ENCODE peak calls at places on chromosomes 6 and 20, in seven cellular contexts. M is HFFc6, N is osteocyte, L is HFF-Myc, Z is heart left ventricle, H is fibroblast of lung, S is dorsolateral prefrontal cortex. Q is an unnamed sample.

GRCh38 chr6:40315055-40315454 is 272.1 kb downstream of the LRFN2 start:
- DNase-seq in M (no peak), N (no peak), L (no peak), Z (no peak), H (no peak), S (no peak), Q (no peak)

GRCh38 chr20:12171927-12172581 is 254.4 kb downstream of the BTBD3 start:
- DNase-seq in M (no peak), N (no peak), L (no peak), Z (peak; percentile 13), H (peak; percentile 89), S (no peak), Q (no peak)

GRCh38 chr6:143333749-143334520 is 116.6 kb downstream of the ADAT2 start:
- DNase-seq in M (no peak), N (no peak), L (no peak), Z (no peak), H (no peak), S (no peak), Q (no peak)

GRCh38 chr6:30206799-30207618 is 6.2 kb downstream of the TRIM26 start:
- DNase-seq in M (peak; percentile 20), N (no peak), L (peak; percentile 52), Z (no peak), H (peak; percentile 31), S (no peak), Q (peak; percentile 36)

GRCh38 chr20:63328026-63328700 is 33.0 kb downstream of the CHRNA4 start:
- DNase-seq in M (no peak), N (no peak), L (no peak), Z (no peak), H (no peak), S (no peak), Q (no peak)

GRCh38 chr20:37262516-37262915 is 902 bp upstream of the GHRH start:
- DNase-seq in M (no peak), N (no peak), L (no peak), Z (no peak), H (no peak), S (no peak), Q (no peak)

GRCh38 chr6:161319231-161319630 is 45.4 kb upstream of the AGPAT4 start:
- DNase-seq in M (no peak), N (no peak), L (no peak), Z (no peak), H (no peak), S (peak; percentile 82), Q (no peak)

GRCh38 chr6:138691595-138692057 is 81.9 kb upstream of the CCDC28A start:
- DNase-seq in M (peak; percentile 56), N (no peak), L (no peak), Z (no peak), H (peak; percentile 78), S (no peak), Q (peak; percentile 8)

GRCh38 chr20:48822879-48823385 is 4.9 kb downstream of the PREX1 start:
- DNase-seq in M (no peak), N (no peak), L (no peak), Z (no peak), H (no peak), S (no peak), Q (no peak)

GRCh38 chr20:59145926-59146800 is 17.5 kb upstream of the ZNF831 start:
- DNase-seq in M (no peak), N (no peak), L (no peak), Z (no peak), H (no peak), S (no peak), Q (no peak)

GRCh38 chr6:168160506-168161370 is 81.7 kb upstream of the FRMD1 start:
- DNase-seq in M (no peak), N (peak; percentile 73), L (no peak), Z (no peak), H (no peak), S (no peak), Q (no peak)
- TF ChIP-seq CTCF in M (no peak), N (no peak), L (no peak), Z (no peak), H (no peak), S (no peak), Q (no peak)

DNA sequence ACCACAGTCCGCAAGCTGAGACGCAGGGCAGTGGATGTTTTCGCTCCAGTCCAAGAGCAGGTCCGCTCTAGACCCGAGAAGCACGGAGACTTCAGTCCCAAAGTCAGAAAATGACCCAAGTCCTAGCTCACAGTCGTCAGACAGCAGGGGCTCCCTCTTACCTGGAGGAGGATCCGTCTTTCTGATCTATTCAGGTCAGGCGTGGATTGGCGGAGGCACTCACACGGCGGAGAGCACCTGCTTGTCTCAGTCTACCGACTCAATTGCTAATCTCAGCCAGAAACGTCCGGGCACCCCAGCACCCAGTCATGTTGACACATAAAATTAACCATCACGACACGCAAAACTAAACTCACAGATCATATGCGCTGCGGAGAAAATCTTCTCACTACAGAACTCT is 285.3 kb upstream of the CDH4 start:
- DNase-seq in M (no peak), N (no peak), L (no peak), Z (no peak), H (no peak), S (no peak), Q (no peak)
- TF ChIP-seq CTCF in M (no peak), N (no peak), L (no peak), Z (no peak), H (no peak), S (no peak), Q (no peak)

DNA sequence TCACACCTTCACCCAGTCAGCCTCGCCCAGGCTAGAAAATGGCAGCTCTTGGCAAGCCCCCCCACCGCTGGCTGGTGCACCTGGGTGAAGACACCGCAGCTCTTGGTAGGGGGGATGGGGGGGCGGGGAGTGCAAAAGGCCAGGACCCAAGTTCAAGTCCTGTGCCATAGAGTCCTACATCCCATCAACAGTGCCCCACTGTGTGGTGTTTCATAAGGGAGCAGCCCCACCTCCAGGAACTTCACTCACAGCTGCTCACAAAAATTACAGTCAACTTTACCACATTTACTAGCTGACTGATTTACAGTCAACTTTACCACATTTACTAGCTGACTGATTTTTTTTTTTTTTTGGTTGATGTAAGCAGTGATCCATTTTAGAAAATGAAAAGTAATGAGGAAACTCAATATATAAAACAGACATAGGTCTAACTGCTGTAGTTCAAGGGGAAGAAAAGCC is 209.0 kb upstream of the SNX9 start:
- DNase-seq in M (no peak), N (no peak), L (no peak), Z (no peak), H (peak; percentile 83), S (no peak), Q (peak; percentile 17)
- TF ChIP-seq CTCF in M (no peak), N (no peak), L (no peak), Z (no peak), H (no peak), S (peak; percentile 14), Q (no peak)

GRCh38 chr6:797479-798077 is 104.6 kb upstream of the EXOC2 start:
- DNase-seq in M (peak; percentile 51), N (no peak), L (peak; percentile 52), Z (peak; percentile 23), H (peak; percentile 80), S (no peak), Q (peak; percentile 57)
- TF ChIP-seq CTCF in M (peak; percentile 93), N (peak; percentile 84), L (peak; percentile 66), Z (peak; percentile 74), H (peak; percentile 79), S (peak; percentile 95), Q (peak; percentile 30)

GRCh38 chr20:4046926-4047325 is 31.6 kb upstream of the RNF24 start:
- DNase-seq in M (no peak), N (no peak), L (no peak), Z (no peak), H (no peak), S (no peak), Q (no peak)
- TF ChIP-seq CTCF in M (no peak), N (no peak), L (no peak), Z (no peak), H (no peak), S (no peak), Q (no peak)